ENCODE peak calls at places on chromosomes 11 and 22, in nine cellular contexts. One of them, this sample, is unnamed.

GRCh38 chr11:57432714-57433163 is 5.8 kb upstream of the SLC43A3 start:
- DNase-seq in psoas muscle: no peak
- DNase-seq in astrocyte of the cerebellum: peak; percentile 58
- DNase-seq in colonic mucosa: no peak
- DNase-seq in spleen: no peak
- DNase-seq in A549: no peak
- DNase-seq in dorsolateral prefrontal cortex: no peak
- DNase-seq in type B pancreatic cell: no peak
- DNase-seq in heart left ventricle: no peak
- DNase-seq in this sample: peak; percentile 84

GRCh38 chr22:31104869-31105268 is 2.5 kb downstream of the SELENOM start:
- DNase-seq in psoas muscle: no peak
- DNase-seq in astrocyte of the cerebellum: no peak
- DNase-seq in colonic mucosa: no peak
- DNase-seq in spleen: peak; percentile 69
- DNase-seq in A549: no peak
- DNase-seq in dorsolateral prefrontal cortex: no peak
- DNase-seq in type B pancreatic cell: no peak
- DNase-seq in heart left ventricle: peak; percentile 28
- DNase-seq in this sample: no peak

GRCh38 chr22:49667236-49667635 is 160.4 kb downstream of the BRD1 start:
- DNase-seq in psoas muscle: no peak
- DNase-seq in astrocyte of the cerebellum: no peak
- DNase-seq in colonic mucosa: no peak
- DNase-seq in spleen: peak; percentile 77
- DNase-seq in A549: no peak
- DNase-seq in dorsolateral prefrontal cortex: no peak
- DNase-seq in type B pancreatic cell: peak; percentile 64
- DNase-seq in heart left ventricle: peak; percentile 61
- DNase-seq in this sample: no peak

GRCh38 chr11:59802639-59803176 is 7.9 kb downstream of the MRPL16 start:
- DNase-seq in psoas muscle: no peak
- DNase-seq in astrocyte of the cerebellum: peak; percentile 46
- DNase-seq in colonic mucosa: peak; percentile 60
- DNase-seq in spleen: no peak
- DNase-seq in A549: no peak
- DNase-seq in dorsolateral prefrontal cortex: no peak
- DNase-seq in type B pancreatic cell: no peak
- DNase-seq in heart left ventricle: no peak
- DNase-seq in this sample: no peak

GRCh38 chr22:30310881-30311771 is 15.6 kb downstream of the TBC1D10A start:
- DNase-seq in psoas muscle: peak; percentile 76
- DNase-seq in astrocyte of the cerebellum: peak; percentile 50
- DNase-seq in colonic mucosa: peak; percentile 83
- DNase-seq in spleen: no peak
- DNase-seq in A549: no peak
- DNase-seq in dorsolateral prefrontal cortex: no peak
- DNase-seq in type B pancreatic cell: no peak
- DNase-seq in heart left ventricle: peak; percentile 87
- DNase-seq in this sample: no peak

GRCh38 chr11:15663778-15664218 is 549.1 kb downstream of the INSC start:
- DNase-seq in psoas muscle: peak; percentile 68
- DNase-seq in astrocyte of the cerebellum: no peak
- DNase-seq in colonic mucosa: peak; percentile 11
- DNase-seq in spleen: no peak
- DNase-seq in A549: no peak
- DNase-seq in dorsolateral prefrontal cortex: no peak
- DNase-seq in type B pancreatic cell: no peak
- DNase-seq in heart left ventricle: no peak
- DNase-seq in this sample: no peak

GRCh38 chr11:73189723-73190556 is 28.1 kb upstream of the P2RY2 start:
- DNase-seq in psoas muscle: no peak
- DNase-seq in astrocyte of the cerebellum: no peak
- DNase-seq in colonic mucosa: no peak
- DNase-seq in spleen: no peak
- DNase-seq in A549: no peak
- DNase-seq in dorsolateral prefrontal cortex: no peak
- DNase-seq in type B pancreatic cell: no peak
- DNase-seq in heart left ventricle: no peak
- DNase-seq in this sample: no peak

GRCh38 chr22:28381427-28382167 is 298.0 kb downstream of the TTC28 start:
- DNase-seq in psoas muscle: no peak
- DNase-seq in astrocyte of the cerebellum: no peak
- DNase-seq in colonic mucosa: no peak
- DNase-seq in spleen: no peak
- DNase-seq in A549: no peak
- DNase-seq in dorsolateral prefrontal cortex: no peak
- DNase-seq in type B pancreatic cell: no peak
- DNase-seq in heart left ventricle: no peak
- DNase-seq in this sample: no peak

GRCh38 chr11:65090628-65091027 is 5.4 kb upstream of the VPS51 start:
- DNase-seq in psoas muscle: no peak
- DNase-seq in astrocyte of the cerebellum: no peak
- DNase-seq in colonic mucosa: no peak
- DNase-seq in spleen: peak; percentile 31
- DNase-seq in A549: no peak
- DNase-seq in dorsolateral prefrontal cortex: no peak
- DNase-seq in type B pancreatic cell: no peak
- DNase-seq in heart left ventricle: no peak
- DNase-seq in this sample: no peak

GRCh38 chr11:79434263-79434662 is 6.6 kb downstream of the TENM4 start:
- DNase-seq in psoas muscle: no peak
- DNase-seq in astrocyte of the cerebellum: no peak
- DNase-seq in colonic mucosa: no peak
- DNase-seq in spleen: no peak
- DNase-seq in A549: no peak
- DNase-seq in dorsolateral prefrontal cortex: no peak
- DNase-seq in type B pancreatic cell: no peak
- DNase-seq in heart left ventricle: no peak
- DNase-seq in this sample: no peak

GRCh38 chr22:39617342-39617741 is 46.8 kb downstream of the CACNA1I start:
- DNase-seq in psoas muscle: no peak
- DNase-seq in astrocyte of the cerebellum: no peak
- DNase-seq in colonic mucosa: no peak
- DNase-seq in spleen: no peak
- DNase-seq in A549: no peak
- DNase-seq in dorsolateral prefrontal cortex: peak; percentile 86
- DNase-seq in type B pancreatic cell: no peak
- DNase-seq in heart left ventricle: no peak
- DNase-seq in this sample: no peak

DNA sequence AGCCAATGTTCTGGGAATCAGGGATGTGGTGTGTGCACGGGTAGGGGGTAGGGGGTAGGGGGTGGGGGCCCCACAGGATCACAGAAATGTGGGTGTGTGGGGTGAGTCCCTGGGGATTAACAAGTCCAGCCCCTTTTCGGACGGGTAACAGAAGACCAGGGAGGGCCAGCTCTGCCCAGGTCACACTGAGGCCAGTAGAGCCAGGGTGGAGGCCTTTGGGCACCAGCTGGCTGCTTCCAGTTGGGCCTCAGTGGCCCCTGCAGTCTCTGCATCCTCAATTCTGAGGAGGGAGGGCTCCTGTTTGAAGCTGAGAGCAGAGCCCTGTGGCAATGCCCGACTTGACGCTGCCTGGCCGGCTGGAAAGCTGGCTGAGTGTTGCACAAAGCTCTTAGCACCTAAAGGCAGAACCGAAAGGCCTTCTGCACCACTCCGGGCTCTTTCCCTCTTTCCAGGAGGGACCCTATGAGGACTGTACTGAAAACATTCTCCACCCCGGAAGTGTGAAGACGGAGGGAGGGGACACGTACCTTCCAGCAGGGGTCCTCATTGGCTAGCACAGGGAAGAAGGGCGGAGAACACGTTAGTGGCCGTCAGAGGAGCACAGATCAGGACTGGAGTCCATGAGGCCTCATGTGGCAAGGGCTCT is 120.4 kb downstream of the PHF21B start:
- DNase-seq in psoas muscle: no peak
- DNase-seq in astrocyte of the cerebellum: no peak
- DNase-seq in colonic mucosa: no peak
- DNase-seq in spleen: peak; percentile 38
- DNase-seq in A549: no peak
- DNase-seq in dorsolateral prefrontal cortex: no peak
- DNase-seq in type B pancreatic cell: no peak
- DNase-seq in heart left ventricle: no peak
- DNase-seq in this sample: no peak
- TF ChIP-seq CTCF in psoas muscle: no peak
- TF ChIP-seq CTCF in astrocyte of the cerebellum: no peak
- TF ChIP-seq CTCF in colonic mucosa: no peak
- TF ChIP-seq CTCF in spleen: no peak
- TF ChIP-seq CTCF in A549: no peak
- TF ChIP-seq CTCF in dorsolateral prefrontal cortex: no peak
- TF ChIP-seq CTCF in type B pancreatic cell: peak; percentile 15
- TF ChIP-seq CTCF in heart left ventricle: no peak
- TF ChIP-seq CTCF in this sample: no peak

DNA sequence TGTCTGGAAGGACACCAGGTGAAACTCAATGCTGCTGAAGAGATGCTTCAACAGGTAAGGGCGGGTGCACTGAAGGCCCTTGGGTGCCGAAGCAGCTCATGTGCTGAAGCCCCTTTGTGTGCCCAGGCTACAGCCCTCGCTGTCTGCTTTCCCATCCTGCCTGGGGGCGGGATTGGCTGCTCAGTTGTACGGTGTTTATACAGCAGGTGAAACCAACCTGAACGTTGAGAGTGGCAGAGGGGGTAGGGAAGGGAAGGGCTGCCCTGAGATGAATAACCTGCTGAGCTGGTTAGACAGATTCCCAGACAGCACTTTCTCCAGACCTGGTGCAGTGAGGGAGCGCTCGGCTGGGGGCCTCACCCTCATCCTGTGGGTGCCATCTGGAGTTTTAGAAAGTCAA is 75.7 kb downstream of the CYB5R2 start:
- DNase-seq in psoas muscle: no peak
- DNase-seq in astrocyte of the cerebellum: no peak
- DNase-seq in colonic mucosa: peak; percentile 89
- DNase-seq in spleen: no peak
- DNase-seq in A549: no peak
- DNase-seq in dorsolateral prefrontal cortex: no peak
- DNase-seq in type B pancreatic cell: no peak
- DNase-seq in heart left ventricle: no peak
- DNase-seq in this sample: no peak
- TF ChIP-seq CTCF in psoas muscle: no peak
- TF ChIP-seq CTCF in astrocyte of the cerebellum: no peak
- TF ChIP-seq CTCF in colonic mucosa: no peak
- TF ChIP-seq CTCF in spleen: no peak
- TF ChIP-seq CTCF in A549: no peak
- TF ChIP-seq CTCF in dorsolateral prefrontal cortex: no peak
- TF ChIP-seq CTCF in type B pancreatic cell: no peak
- TF ChIP-seq CTCF in heart left ventricle: no peak
- TF ChIP-seq CTCF in this sample: no peak

GRCh38 chr11:66264383-66264782 is 4.1 kb upstream of the RAB1B start:
- DNase-seq in psoas muscle: peak; percentile 49
- DNase-seq in astrocyte of the cerebellum: no peak
- DNase-seq in colonic mucosa: no peak
- DNase-seq in spleen: peak; percentile 66
- DNase-seq in A549: no peak
- DNase-seq in dorsolateral prefrontal cortex: no peak
- DNase-seq in type B pancreatic cell: no peak
- DNase-seq in heart left ventricle: no peak
- DNase-seq in this sample: no peak

GRCh38 chr11:66265531-66266377 is 2.7 kb upstream of the RAB1B start:
- DNase-seq in psoas muscle: peak; percentile 61
- DNase-seq in astrocyte of the cerebellum: no peak
- DNase-seq in colonic mucosa: no peak
- DNase-seq in spleen: peak; percentile 80
- DNase-seq in A549: no peak
- DNase-seq in dorsolateral prefrontal cortex: no peak
- DNase-seq in type B pancreatic cell: no peak
- DNase-seq in heart left ventricle: no peak
- DNase-seq in this sample: no peak

GRCh38 chr11:66266378-66267038 is 1.9 kb upstream of the RAB1B start:
- DNase-seq in psoas muscle: peak; percentile 67
- DNase-seq in astrocyte of the cerebellum: no peak
- DNase-seq in colonic mucosa: no peak
- DNase-seq in spleen: peak; percentile 87
- DNase-seq in A549: no peak
- DNase-seq in dorsolateral prefrontal cortex: no peak
- DNase-seq in type B pancreatic cell: no peak
- DNase-seq in heart left ventricle: no peak
- DNase-seq in this sample: no peak

GRCh38 chr11:66263785-66264184 is 4.7 kb upstream of the RAB1B start:
- DNase-seq in psoas muscle: no peak
- DNase-seq in astrocyte of the cerebellum: no peak
- DNase-seq in colonic mucosa: no peak
- DNase-seq in spleen: peak; percentile 74
- DNase-seq in A549: no peak
- DNase-seq in dorsolateral prefrontal cortex: no peak
- DNase-seq in type B pancreatic cell: no peak
- DNase-seq in heart left ventricle: no peak
- DNase-seq in this sample: no peak

DNA sequence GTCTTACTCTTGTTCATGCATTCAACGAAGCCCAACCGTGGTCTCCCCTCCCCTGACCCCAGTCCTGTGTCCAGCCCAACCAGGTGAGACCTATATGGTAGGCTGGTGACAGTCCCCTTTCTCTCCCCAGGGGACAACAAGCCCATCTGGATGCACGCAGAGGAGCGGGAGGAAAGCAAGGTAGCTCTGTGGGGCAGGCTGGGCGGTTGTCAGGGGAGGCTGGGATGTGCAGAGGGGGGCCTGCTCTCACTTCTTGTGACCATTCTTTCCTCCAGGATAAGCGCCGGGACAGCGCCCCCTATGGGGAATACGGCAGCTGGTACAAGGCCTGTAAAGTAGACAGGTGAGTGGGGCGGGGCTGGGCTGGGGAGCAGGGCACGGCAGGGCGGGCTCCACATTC is 3.5 kb upstream of the RAB1B start:
- DNase-seq in psoas muscle: peak; percentile 49
- DNase-seq in astrocyte of the cerebellum: no peak
- DNase-seq in colonic mucosa: no peak
- DNase-seq in spleen: peak; percentile 80
- DNase-seq in A549: no peak
- DNase-seq in dorsolateral prefrontal cortex: no peak
- DNase-seq in type B pancreatic cell: no peak
- DNase-seq in heart left ventricle: no peak
- DNase-seq in this sample: no peak
- TF ChIP-seq CTCF in psoas muscle: peak; percentile 16
- TF ChIP-seq CTCF in astrocyte of the cerebellum: peak; percentile 28
- TF ChIP-seq CTCF in colonic mucosa: no peak
- TF ChIP-seq CTCF in spleen: peak; percentile 20
- TF ChIP-seq CTCF in A549: peak; percentile 31
- TF ChIP-seq CTCF in dorsolateral prefrontal cortex: no peak
- TF ChIP-seq CTCF in type B pancreatic cell: peak; percentile 60
- TF ChIP-seq CTCF in heart left ventricle: no peak
- TF ChIP-seq CTCF in this sample: peak; percentile 30

DNA sequence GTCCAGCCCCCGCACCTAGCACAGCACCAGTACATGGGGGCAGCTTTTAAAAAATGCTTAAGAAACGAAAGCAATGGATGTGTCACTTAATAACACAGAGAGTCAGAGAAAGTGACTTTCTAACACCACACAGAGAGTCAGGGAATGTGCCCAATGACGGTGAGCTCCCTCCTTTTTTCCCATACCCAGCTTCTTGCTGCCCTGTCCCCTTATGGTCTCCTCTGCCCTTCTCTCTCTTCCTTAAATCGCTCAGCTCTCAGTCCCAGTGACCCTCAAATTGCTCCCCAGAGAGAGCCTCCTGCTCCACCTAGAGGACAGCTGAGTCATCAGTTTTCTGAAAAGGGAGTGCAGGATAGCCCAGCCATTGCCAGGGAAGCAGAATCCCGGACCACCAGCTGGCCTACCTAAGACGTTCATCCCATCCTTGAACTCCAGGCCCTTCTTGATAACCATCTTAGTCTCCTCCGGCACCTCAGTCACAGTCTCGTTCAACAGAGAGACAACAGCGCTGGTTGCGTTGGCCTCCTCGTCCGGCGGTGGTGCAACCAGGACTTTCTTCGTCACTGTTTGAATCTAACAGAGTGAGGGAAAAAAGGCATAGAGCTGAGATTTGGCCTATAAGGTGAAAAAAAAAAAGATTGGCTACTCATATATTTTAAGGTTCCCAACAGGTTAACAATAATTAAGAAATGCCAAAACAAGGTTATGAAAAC is 113.5 kb downstream of the SLC1A2 start:
- DNase-seq in psoas muscle: no peak
- DNase-seq in astrocyte of the cerebellum: peak; percentile 32
- DNase-seq in colonic mucosa: peak; percentile 45
- DNase-seq in spleen: no peak
- DNase-seq in A549: peak; percentile 46
- DNase-seq in dorsolateral prefrontal cortex: no peak
- DNase-seq in type B pancreatic cell: no peak
- DNase-seq in heart left ventricle: no peak
- DNase-seq in this sample: no peak
- TF ChIP-seq CTCF in psoas muscle: no peak
- TF ChIP-seq CTCF in astrocyte of the cerebellum: peak; percentile 71
- TF ChIP-seq CTCF in colonic mucosa: peak; percentile 48
- TF ChIP-seq CTCF in spleen: peak; percentile 42
- TF ChIP-seq CTCF in A549: peak; percentile 41
- TF ChIP-seq CTCF in dorsolateral prefrontal cortex: peak; percentile 30
- TF ChIP-seq CTCF in type B pancreatic cell: peak; percentile 71
- TF ChIP-seq CTCF in heart left ventricle: no peak
- TF ChIP-seq CTCF in this sample: peak; percentile 35

This sample was measured in CD14-positive monocyte.